ENCODE peak calls at places on chromosomes 7 and 10, in four cellular contexts. One of them, this sample, is unnamed.

GRCh38 chr10:13681528-13681927 is 94.8 kb downstream of the PRPF18 start:
- DNase-seq in T-helper 1 cell: no peak
- DNase-seq in lung microvascular endothelial cell: no peak
- DNase-seq in LoVo: no peak
- DNase-seq in this sample: no peak

GRCh38 chr10:1824928-1825327 is 87.6 kb upstream of the ADARB2 start:
- DNase-seq in lung microvascular endothelial cell: no peak
- DNase-seq in LoVo: no peak
- DNase-seq in T-helper 1 cell: no peak
- DNase-seq in this sample: no peak

GRCh38 chr10:53253221-53253620 is 480.6 kb upstream of the MBL2 start:
- DNase-seq in lung microvascular endothelial cell: no peak
- DNase-seq in LoVo: no peak
- DNase-seq in T-helper 1 cell: no peak
- DNase-seq in this sample: no peak

GRCh38 chr10:27986831-27987230 is 12.0 kb downstream of the ODAD2 start:
- DNase-seq in LoVo: no peak
- DNase-seq in lung microvascular endothelial cell: no peak
- DNase-seq in T-helper 1 cell: no peak
- DNase-seq in this sample: no peak

GRCh38 chr10:90856964-90857634 is 740 bp downstream of the HTR7 start:
- DNase-seq in T-helper 1 cell: no peak
- DNase-seq in lung microvascular endothelial cell: no peak
- DNase-seq in LoVo: no peak
- DNase-seq in this sample: no peak

GRCh38 chr7:139855498-139856270 is 26.6 kb downstream of the TBXAS1 start:
- DNase-seq in LoVo: no peak
- DNase-seq in lung microvascular endothelial cell: no peak
- DNase-seq in T-helper 1 cell: no peak
- DNase-seq in this sample: no peak

GRCh38 chr7:32858648-32859047 is 32.9 kb downstream of the KBTBD2 start:
- DNase-seq in T-helper 1 cell: no peak
- DNase-seq in lung microvascular endothelial cell: no peak
- DNase-seq in LoVo: no peak
- DNase-seq in this sample: no peak

GRCh38 chr7:148374698-148375259 is 215.8 kb upstream of the C7orf33 start:
- DNase-seq in T-helper 1 cell: no peak
- DNase-seq in LoVo: no peak
- DNase-seq in lung microvascular endothelial cell: no peak
- DNase-seq in this sample: no peak

GRCh38 chr7:138907849-138908248 is 73.3 kb downstream of the KIAA1549 start:
- DNase-seq in LoVo: no peak
- DNase-seq in T-helper 1 cell: no peak
- DNase-seq in lung microvascular endothelial cell: no peak
- DNase-seq in this sample: no peak

GRCh38 chr7:100585511-100586265 is at the start of gene LRCH4:
- DNase-seq in LoVo: peak
- DNase-seq in T-helper 1 cell: peak
- DNase-seq in lung microvascular endothelial cell: no peak
- DNase-seq in this sample: peak

GRCh38 chr7:17560966-17561365 is 262.5 kb downstream of the AHR start:
- DNase-seq in LoVo: no peak
- DNase-seq in lung microvascular endothelial cell: no peak
- DNase-seq in T-helper 1 cell: no peak
- DNase-seq in this sample: no peak

GRCh38 chr7:105643384-105643783 is 62.1 kb upstream of the EFCAB10 start:
- DNase-seq in LoVo: no peak
- DNase-seq in lung microvascular endothelial cell: no peak
- DNase-seq in T-helper 1 cell: no peak
- DNase-seq in this sample: no peak

This sample was measured in dermis blood vessel endothelial cell.